ENCODE peak calls at places on chromosomes 13 and 19, in six cellular contexts. S is GM23248; K is H1; I is H9; P is kidney; C is CD4-positive, alpha-beta T cell. N is an unnamed sample.

GRCh38 chr19:55075366-55075998 is at the start of gene EPS8L1:
- DNase-seq in S (no peak), K (no peak), I (peak), P (peak), C (no peak), N (no peak)

GRCh38 chr13:110758195-110758594 is 44.7 kb downstream of the ING1 start:
- DNase-seq in S (peak), K (no peak), I (no peak), P (no peak), C (no peak), N (no peak)

GRCh38 chr13:113744197-113745000 is 14.6 kb upstream of the TMEM255B start:
- DNase-seq in S (no peak), K (no peak), I (no peak), P (peak), C (no peak), N (no peak)

GRCh38 chr13:79491715-79492114 is 10.8 kb downstream of the NDFIP2 start:
- DNase-seq in S (peak), K (no peak), I (no peak), P (no peak), C (no peak), N (no peak)

GRCh38 chr19:52331757-52332156 is 4.3 kb upstream of the ZNF610 start:
- DNase-seq in S (peak), K (no peak), I (no peak), P (no peak), C (no peak), N (no peak)

GRCh38 chr13:110382229-110382628 is 75.1 kb downstream of the COL4A2 start:
- DNase-seq in S (peak), K (no peak), I (no peak), P (no peak), C (no peak), N (no peak)

GRCh38 chr19:57271280-57271679 is 9.0 kb upstream of the ZNF460 start:
- DNase-seq in S (no peak), K (no peak), I (no peak), P (no peak), C (no peak), N (no peak)

GRCh38 chr13:69970521-69970920 is 137.1 kb upstream of the ATXN8OS start:
- DNase-seq in S (no peak), K (peak), I (peak), P (no peak), C (no peak), N (no peak)

GRCh38 chr19:48689438-48689837 is 6.3 kb upstream of the FUT2 start:
- DNase-seq in S (no peak), K (no peak), I (no peak), P (no peak), C (no peak), N (no peak)

GRCh38 chr19:4937060-4937459 is 27.8 kb downstream of the UHRF1 start:
- DNase-seq in S (no peak), K (no peak), I (no peak), P (no peak), C (no peak), N (no peak)

GRCh38 chr19:958967-959685 is 25.0 kb upstream of the WDR18 start:
- DNase-seq in S (peak), K (no peak), I (no peak), P (no peak), C (no peak), N (no peak)

GRCh38 chr19:12331211-12331941 is 2.1 kb downstream of the ZNF563 start:
- DNase-seq in S (no peak), K (no peak), I (no peak), P (no peak), C (peak), N (no peak)

GRCh38 chr13:43792456-43792855 is 5.7 kb upstream of the ENOX1 start:
- DNase-seq in S (peak), K (no peak), I (no peak), P (no peak), C (no peak), N (peak)

GRCh38 chr13:27014406-27015359 is 156.9 kb downstream of the USP12 start:
- DNase-seq in S (no peak), K (no peak), I (peak), P (no peak), C (no peak), N (no peak)

GRCh38 chr19:33291623-33292534 is 10.5 kb downstream of the CEBPA start:
- DNase-seq in S (no peak), K (no peak), I (no peak), P (peak), C (no peak), N (no peak)

GRCh38 chr13:99086869-99087129 is 108.9 kb upstream of the DOCK9 start:
- DNase-seq in S (no peak), K (no peak), I (peak), P (peak), C (peak), N (no peak)

GRCh38 chr19:14404322-14404721 is 14.8 kb downstream of the DDX39A start:
- DNase-seq in S (no peak), K (no peak), I (no peak), P (no peak), C (no peak), N (no peak)

GRCh38 chr13:114025432-114026127 is 51.7 kb upstream of the C13orf46 start:
- DNase-seq in S (no peak), K (no peak), I (no peak), P (no peak), C (no peak), N (no peak)

GRCh38 chr13:91520952-91521351 is 122.5 kb downstream of the GPC5 start:
- DNase-seq in S (no peak), K (no peak), I (no peak), P (no peak), C (no peak), N (no peak)

GRCh38 chr13:27573265-27573664 is 47.1 kb downstream of the LNX2 start:
- DNase-seq in S (peak), K (no peak), I (no peak), P (no peak), C (no peak), N (no peak)

GRCh38 chr19:1172353-1173159 is 1.5 kb downstream of the SBNO2 start:
- DNase-seq in S (peak), K (no peak), I (no peak), P (peak), C (no peak), N (no peak)

GRCh38 chr13:107025991-107026390 is 458.1 kb upstream of the ARGLU1 start:
- DNase-seq in S (no peak), K (no peak), I (no peak), P (peak), C (no peak), N (no peak)

GRCh38 chr13:101915333-101915732 is 462.9 kb downstream of the ITGBL1 start:
- DNase-seq in S (no peak), K (no peak), I (no peak), P (no peak), C (no peak), N (no peak)

GRCh38 chr13:114132419-114133121 is at the start of gene RASA3:
- DNase-seq in S (peak), K (peak), I (peak), P (peak), C (peak), N (no peak)

GRCh38 chr19:45499196-45500180 is 1.2 kb downstream of the PPM1N start:
- DNase-seq in S (peak), K (peak), I (peak), P (peak), C (peak), N (peak)

GRCh38 chr19:6821639-6822310 is 49.3 kb downstream of the VAV1 start:
- DNase-seq in S (no peak), K (no peak), I (no peak), P (no peak), C (no peak), N (no peak)

GRCh38 chr13:77028202-77028601 is 1.2 kb upstream of the FBXL3 start:
- DNase-seq in S (peak), K (no peak), I (no peak), P (no peak), C (no peak), N (no peak)

GRCh38 chr19:7349961-7350711 is 1.4 kb downstream of the ARHGEF18 start:
- DNase-seq in S (no peak), K (no peak), I (no peak), P (peak), C (peak), N (no peak)

GRCh38 chr19:23698711-23699520 is 11.9 kb upstream of the ZNF675 start:
- DNase-seq in S (peak), K (no peak), I (peak), P (no peak), C (no peak), N (no peak)

GRCh38 chr19:44903602-44904425 is 1.8 kb upstream of the APOE start:
- DNase-seq in S (peak), K (peak), I (peak), P (peak), C (peak), N (no peak)

GRCh38 chr19:6963937-6964336 is 57.3 kb downstream of the MBD3L2B start:
- DNase-seq in S (no peak), K (no peak), I (no peak), P (no peak), C (peak), N (peak)

GRCh38 chr13:32320528-32320927 is 5.2 kb downstream of the BRCA2 start:
- DNase-seq in S (no peak), K (no peak), I (no peak), P (no peak), C (no peak), N (no peak)

GRCh38 chr19:35349614-35350521 is 2.2 kb downstream of the FFAR1 start:
- DNase-seq in S (no peak), K (no peak), I (peak), P (peak), C (no peak), N (no peak)
- H3K27ac ChIP-seq in S (no peak), K (no peak), I (no peak), P (no peak), C (no peak), N (no peak)

DNA sequence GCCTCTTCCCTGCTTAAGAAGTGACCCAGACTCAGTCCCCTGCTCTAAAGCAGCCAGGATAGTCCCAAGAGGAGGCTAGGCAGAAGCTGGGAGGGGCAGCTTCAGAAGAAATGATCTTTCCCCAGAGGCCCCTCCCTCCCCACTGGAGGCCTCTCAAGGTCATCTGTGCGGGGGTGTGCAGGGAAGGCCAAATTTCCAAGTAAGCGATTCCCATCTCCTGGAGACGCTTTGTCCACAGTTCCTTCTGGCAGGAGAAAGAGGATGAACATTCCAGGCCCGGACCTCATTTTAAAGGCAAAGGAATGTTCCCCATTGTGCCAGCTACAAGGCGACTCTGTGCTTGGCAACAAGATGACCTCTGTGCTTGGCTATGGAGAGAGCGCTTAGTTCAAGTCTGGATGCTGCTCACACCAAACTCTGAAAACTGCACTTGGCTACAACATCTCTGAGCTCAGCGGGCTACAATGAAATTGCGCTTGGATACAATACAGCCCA is 23.5 kb downstream of the COL5A3 start:
- DNase-seq in S (peak), K (no peak), I (no peak), P (no peak), C (no peak), N (no peak)
- H3K27ac ChIP-seq in S (peak), K (no peak), I (no peak), P (no peak), C (no peak), N (no peak)

GRCh38 chr19:3381701-3382372 is 15.5 kb downstream of the NFIC start:
- DNase-seq in S (no peak), K (no peak), I (no peak), P (no peak), C (no peak), N (no peak)
- H3K27ac ChIP-seq in S (no peak), K (no peak), I (no peak), P (no peak), C (no peak), N (no peak)

DNA sequence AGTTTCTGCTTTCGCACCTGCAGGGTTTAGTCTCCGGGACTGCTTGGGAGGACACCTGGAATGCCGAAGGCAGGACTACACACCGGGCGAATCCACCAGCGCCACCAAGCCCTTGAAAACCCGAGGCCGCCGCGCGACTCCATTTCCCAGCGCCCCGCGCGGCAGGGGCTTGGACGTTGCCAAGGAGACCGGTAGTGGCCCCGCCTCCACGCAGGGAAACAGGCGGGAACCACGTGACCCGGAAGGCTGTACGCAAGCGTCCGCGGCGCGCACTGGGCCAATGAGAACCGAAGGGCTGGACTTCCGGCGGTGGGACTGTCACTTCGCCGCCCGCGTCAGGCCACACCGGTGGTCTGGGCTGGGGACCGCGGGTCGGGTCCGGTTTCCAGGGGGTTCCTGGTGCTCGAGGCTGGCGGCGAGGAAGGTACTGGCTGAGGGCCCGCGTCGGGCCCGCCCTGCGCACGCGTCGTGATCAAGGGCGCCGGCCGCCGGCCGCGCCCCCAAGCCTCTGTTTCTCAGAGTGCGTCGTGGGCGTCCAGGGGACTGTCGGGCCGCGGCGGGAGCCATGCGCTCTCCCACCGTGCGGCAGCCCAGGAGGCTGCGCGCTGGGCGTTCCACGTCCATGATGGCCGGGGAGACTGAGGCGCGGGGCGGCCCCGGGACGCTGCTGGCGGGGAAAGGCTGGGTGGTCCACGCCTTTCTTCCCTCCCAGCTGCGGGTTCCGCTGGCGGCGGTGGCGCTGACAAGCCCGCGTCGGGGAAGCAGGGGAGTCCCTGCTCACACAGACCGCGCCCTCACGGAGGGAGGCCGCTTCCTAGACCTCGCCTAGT is at the start of gene ZNF324:
- DNase-seq in S (peak), K (peak), I (peak), P (peak), C (peak), N (peak)
- H3K27ac ChIP-seq in S (peak), K (no peak), I (no peak), P (no peak), C (peak), N (no peak)